ENCODE peak calls at places on chromosomes 1 and 21, in four cellular contexts. One of them, this sample, is unnamed.

GRCh38 chr21:45027241-45028196 is 46.9 kb upstream of the ADARB1 start:
- DNase-seq in CD4-positive, alpha-beta memory T cell: no peak
- DNase-seq in adrenal gland: no peak
- DNase-seq in A549: no peak
- DNase-seq in this sample: no peak

GRCh38 chr1:183543619-183544204 is 46.5 kb downstream of the NCF2 start:
- DNase-seq in CD4-positive, alpha-beta memory T cell: peak; percentile 39
- DNase-seq in adrenal gland: no peak
- DNase-seq in A549: peak; percentile 72
- DNase-seq in this sample: peak; percentile 45

GRCh38 chr1:243597383-243597782 is 252.7 kb downstream of the AKT3 start:
- DNase-seq in CD4-positive, alpha-beta memory T cell: no peak
- DNase-seq in adrenal gland: no peak
- DNase-seq in A549: no peak
- DNase-seq in this sample: no peak

GRCh38 chr1:245154429-245155185 is at the start of gene KIF26B:
- DNase-seq in CD4-positive, alpha-beta memory T cell: peak; percentile 13
- DNase-seq in adrenal gland: peak; percentile 52
- DNase-seq in A549: peak; percentile 58
- DNase-seq in this sample: peak; percentile 80

GRCh38 chr1:66276229-66276628 is 257.7 kb upstream of the SGIP1 start:
- DNase-seq in CD4-positive, alpha-beta memory T cell: peak; percentile 57
- DNase-seq in adrenal gland: no peak
- DNase-seq in A549: no peak
- DNase-seq in this sample: no peak

GRCh38 chr1:244322791-244323521 is 128.8 kb downstream of the ADSS2 start:
- DNase-seq in CD4-positive, alpha-beta memory T cell: peak; percentile 44
- DNase-seq in adrenal gland: peak; percentile 85
- DNase-seq in A549: peak; percentile 87
- DNase-seq in this sample: no peak

GRCh38 chr1:68438310-68438709 is 11.4 kb downstream of the RPE65 start:
- DNase-seq in CD4-positive, alpha-beta memory T cell: no peak
- DNase-seq in adrenal gland: no peak
- DNase-seq in A549: no peak
- DNase-seq in this sample: no peak

GRCh38 chr1:5650283-5651026 is 341.8 kb downstream of the NPHP4 start:
- DNase-seq in CD4-positive, alpha-beta memory T cell: no peak
- DNase-seq in adrenal gland: no peak
- DNase-seq in A549: no peak
- DNase-seq in this sample: no peak

GRCh38 chr21:45624356-45624854 is 19.1 kb upstream of the PCBP3 start:
- DNase-seq in CD4-positive, alpha-beta memory T cell: no peak
- DNase-seq in adrenal gland: no peak
- DNase-seq in A549: no peak
- DNase-seq in this sample: no peak

GRCh38 chr1:224430511-224431113 is 4.0 kb downstream of the WDR26 start:
- DNase-seq in CD4-positive, alpha-beta memory T cell: peak; percentile 64
- DNase-seq in adrenal gland: peak; percentile 48
- DNase-seq in A549: peak; percentile 39
- DNase-seq in this sample: peak; percentile 50

GRCh38 chr1:147840909-147841308 is 61.7 kb upstream of the GJA8 start:
- DNase-seq in CD4-positive, alpha-beta memory T cell: no peak
- DNase-seq in adrenal gland: no peak
- DNase-seq in A549: peak; percentile 32
- DNase-seq in this sample: no peak

GRCh38 chr1:200890818-200891773 is 3.6 kb upstream of the INAVA start:
- DNase-seq in CD4-positive, alpha-beta memory T cell: no peak
- DNase-seq in adrenal gland: peak; percentile 21
- DNase-seq in A549: peak; percentile 82
- DNase-seq in this sample: peak; percentile 70

GRCh38 chr1:170685166-170685565 is 21.2 kb downstream of the PRRX1 start:
- DNase-seq in CD4-positive, alpha-beta memory T cell: no peak
- DNase-seq in adrenal gland: no peak
- DNase-seq in A549: no peak
- DNase-seq in this sample: no peak

GRCh38 chr1:214446772-214447556 is 104.4 kb downstream of the PTPN14 start:
- DNase-seq in CD4-positive, alpha-beta memory T cell: no peak
- DNase-seq in adrenal gland: no peak
- DNase-seq in A549: peak; percentile 75
- DNase-seq in this sample: peak; percentile 84

GRCh38 chr1:227769047-227769446 is 33.8 kb downstream of the SNAP47 start:
- DNase-seq in CD4-positive, alpha-beta memory T cell: no peak
- DNase-seq in adrenal gland: no peak
- DNase-seq in A549: no peak
- DNase-seq in this sample: no peak

GRCh38 chr1:90045853-90046563 is 51.1 kb downstream of the ZNF326 start:
- DNase-seq in CD4-positive, alpha-beta memory T cell: peak; percentile 11
- DNase-seq in adrenal gland: no peak
- DNase-seq in A549: peak; percentile 25
- DNase-seq in this sample: peak; percentile 9

GRCh38 chr1:66562561-66562960 is 28.6 kb downstream of the SGIP1 start:
- DNase-seq in CD4-positive, alpha-beta memory T cell: no peak
- DNase-seq in adrenal gland: no peak
- DNase-seq in A549: no peak
- DNase-seq in this sample: no peak

GRCh38 chr1:176325664-176326063 is 118.6 kb upstream of the COP1 start:
- DNase-seq in CD4-positive, alpha-beta memory T cell: no peak
- DNase-seq in adrenal gland: no peak
- DNase-seq in A549: no peak
- DNase-seq in this sample: no peak

GRCh38 chr1:58549231-58549958 is 2.9 kb upstream of the OMA1 start:
- DNase-seq in CD4-positive, alpha-beta memory T cell: no peak
- DNase-seq in adrenal gland: no peak
- DNase-seq in A549: no peak
- DNase-seq in this sample: no peak

GRCh38 chr1:198179556-198179981 is 22.8 kb downstream of the NEK7 start:
- DNase-seq in CD4-positive, alpha-beta memory T cell: peak; percentile 44
- DNase-seq in adrenal gland: no peak
- DNase-seq in A549: no peak
- DNase-seq in this sample: peak; percentile 83

GRCh38 chr1:111145542-111145941 is 5.5 kb downstream of the CEPT1 start:
- DNase-seq in CD4-positive, alpha-beta memory T cell: no peak
- DNase-seq in adrenal gland: no peak
- DNase-seq in A549: no peak
- DNase-seq in this sample: no peak
- H3K4me1 ChIP-seq in CD4-positive, alpha-beta memory T cell: peaks cover 71% of the 10 kb centered on the region
- H3K4me1 ChIP-seq in adrenal gland: peaks cover 55% of the 10 kb centered on the region
- H3K4me1 ChIP-seq in A549: peaks cover 9% of the 10 kb centered on the region
- H3K4me1 ChIP-seq in this sample: no peaks in the 10 kb centered on the region

GRCh38 chr1:94434339-94435092 is 16.3 kb downstream of the ABCD3 start:
- DNase-seq in CD4-positive, alpha-beta memory T cell: no peak
- DNase-seq in adrenal gland: no peak
- DNase-seq in A549: no peak
- DNase-seq in this sample: no peak
- H3K9me3 ChIP-seq in CD4-positive, alpha-beta memory T cell: no peaks in the 10 kb centered on the region
- H3K9me3 ChIP-seq in adrenal gland: no peaks in the 10 kb centered on the region
- H3K9me3 ChIP-seq in A549: no peaks in the 10 kb centered on the region
- H3K9me3 ChIP-seq in this sample: peaks cover 6% of the 10 kb centered on the region

DNA sequence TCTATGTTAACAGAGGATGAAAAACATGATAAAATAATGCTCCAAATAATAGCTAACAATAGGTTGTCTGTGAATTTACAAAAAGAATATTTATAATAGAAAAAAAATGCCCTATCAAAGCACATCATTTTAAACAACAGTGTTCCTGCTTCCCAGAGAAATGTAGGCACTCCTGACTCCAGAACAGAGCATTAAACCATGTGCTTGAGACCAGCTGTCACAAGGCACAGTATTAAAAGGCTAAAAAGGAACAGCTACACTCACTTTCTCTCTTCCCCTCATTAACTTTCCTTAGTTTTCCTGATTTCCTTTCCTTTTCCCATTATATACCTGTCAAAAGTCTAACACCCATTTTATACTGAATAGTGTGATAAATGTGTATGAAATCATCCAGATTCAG is 10.9 kb downstream of the VAV3 start:
- DNase-seq in CD4-positive, alpha-beta memory T cell: no peak
- DNase-seq in adrenal gland: no peak
- DNase-seq in A549: no peak
- DNase-seq in this sample: peak; percentile 63
- H3K4me1 ChIP-seq in CD4-positive, alpha-beta memory T cell: peaks cover 8% of the 10 kb centered on the region
- H3K4me1 ChIP-seq in adrenal gland: peaks cover 11% of the 10 kb centered on the region
- H3K4me1 ChIP-seq in A549: no peaks in the 10 kb centered on the region
- H3K4me1 ChIP-seq in this sample: peaks cover 31% of the 10 kb centered on the region

GRCh38 chr1:239543873-239544272 is 157.5 kb downstream of the CHRM3 start:
- DNase-seq in CD4-positive, alpha-beta memory T cell: no peak
- DNase-seq in adrenal gland: no peak
- DNase-seq in A549: no peak
- DNase-seq in this sample: no peak
- H3K9me3 ChIP-seq in CD4-positive, alpha-beta memory T cell: no peaks in the 10 kb centered on the region
- H3K9me3 ChIP-seq in adrenal gland: no peaks in the 10 kb centered on the region
- H3K9me3 ChIP-seq in A549: no peaks in the 10 kb centered on the region
- H3K9me3 ChIP-seq in this sample: no peaks in the 10 kb centered on the region

GRCh38 chr21:39184050-39184980 is 1.1 kb upstream of the PSMG1 start:
- DNase-seq in CD4-positive, alpha-beta memory T cell: no peak
- DNase-seq in adrenal gland: no peak
- DNase-seq in A549: no peak
- DNase-seq in this sample: no peak

GRCh38 chr21:39182016-39182415 is 1.2 kb downstream of the PSMG1 start:
- DNase-seq in CD4-positive, alpha-beta memory T cell: no peak
- DNase-seq in adrenal gland: no peak
- DNase-seq in A549: no peak
- DNase-seq in this sample: peak; percentile 11

GRCh38 chr21:39181205-39181818 is 1.9 kb downstream of the PSMG1 start:
- DNase-seq in CD4-positive, alpha-beta memory T cell: no peak
- DNase-seq in adrenal gland: no peak
- DNase-seq in A549: no peak
- DNase-seq in this sample: no peak

GRCh38 chr21:39183272-39184049 is at the start of gene PSMG1:
- DNase-seq in CD4-positive, alpha-beta memory T cell: peak; percentile 94
- DNase-seq in adrenal gland: peak; percentile 96
- DNase-seq in A549: peak; percentile 93
- DNase-seq in this sample: peak; percentile 97

DNA sequence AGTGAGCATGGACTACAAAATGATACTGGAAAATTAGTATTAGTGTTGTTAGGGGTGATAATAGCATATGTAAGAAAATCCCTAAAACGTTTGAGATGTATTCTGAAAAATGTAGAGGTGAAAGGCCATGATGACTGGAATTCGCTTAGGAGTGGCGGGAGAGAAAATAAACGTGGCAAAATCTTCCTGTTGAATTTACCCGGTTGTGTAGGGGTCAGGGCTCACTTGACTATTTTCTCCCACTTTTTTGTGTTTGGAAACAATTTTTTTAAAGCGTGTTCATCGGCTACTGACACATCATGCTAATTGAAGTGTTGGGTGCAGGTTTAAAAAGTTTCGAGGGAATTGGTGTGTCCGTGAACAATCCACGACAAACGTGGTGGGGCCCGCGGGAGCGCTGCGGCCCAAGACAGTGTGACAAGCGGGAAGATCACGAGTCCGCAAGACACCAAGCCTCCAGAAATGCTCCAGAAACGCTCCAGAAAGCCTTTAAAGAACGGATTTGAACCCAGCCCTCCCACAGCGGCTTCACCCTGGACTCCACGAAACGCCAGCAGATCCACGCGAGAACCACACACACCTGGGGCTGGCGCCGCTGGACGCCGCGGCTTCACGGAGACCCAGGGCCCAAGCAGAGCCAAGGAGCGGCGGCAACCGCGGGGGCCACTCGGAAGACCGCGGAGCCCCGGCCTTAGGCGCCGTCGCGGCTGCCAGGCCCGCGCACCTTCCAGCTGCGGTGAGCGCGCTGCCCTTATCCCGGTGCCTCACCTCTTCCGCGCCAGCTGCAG is 573 bp downstream of the PSMG1 start:
- DNase-seq in CD4-positive, alpha-beta memory T cell: no peak
- DNase-seq in adrenal gland: peak; percentile 45
- DNase-seq in A549: peak; percentile 4
- DNase-seq in this sample: no peak
- H3K4me1 ChIP-seq in CD4-positive, alpha-beta memory T cell: peaks cover 30% of the 10 kb centered on the region
- H3K4me1 ChIP-seq in adrenal gland: peaks cover 22% of the 10 kb centered on the region
- H3K4me1 ChIP-seq in A549: peaks cover 9% of the 10 kb centered on the region
- H3K4me1 ChIP-seq in this sample: no peaks in the 10 kb centered on the region

GRCh38 chr1:238767321-238767720 is 619.0 kb upstream of the CHRM3 start:
- DNase-seq in CD4-positive, alpha-beta memory T cell: no peak
- DNase-seq in adrenal gland: no peak
- DNase-seq in A549: no peak
- DNase-seq in this sample: no peak
- H3K9me3 ChIP-seq in CD4-positive, alpha-beta memory T cell: no peaks in the 10 kb centered on the region
- H3K9me3 ChIP-seq in adrenal gland: no peaks in the 10 kb centered on the region
- H3K9me3 ChIP-seq in A549: peaks cover 10% of the 10 kb centered on the region
- H3K9me3 ChIP-seq in this sample: no peaks in the 10 kb centered on the region